ENCODE peak calls at places on chromosome 4, in six cellular contexts. V is PC-3; E is effector memory CD4-positive, alpha-beta T cell; F is CD8-positive, alpha-beta T cell; Z is heart left ventricle; N is pancreas. L is an unnamed sample.

GRCh38 chr4:38857354-38858096 is 908 bp upstream of the TLR6 start:
- DNase-seq in Z (peak; percentile 30), V (peak; percentile 84), N (peak; percentile 42), E (no peak), F (no peak), L (no peak)

GRCh38 chr4:129929052-129929451 is 833.1 kb downstream of the C4orf33 start:
- DNase-seq in E (no peak), V (peak; percentile 7), F (no peak), Z (no peak), N (no peak), L (no peak)

GRCh38 chr4:184748251-184748652 is 14.4 kb upstream of the CENPU start:
- DNase-seq in F (no peak), N (peak; percentile 33), Z (peak; percentile 48), E (no peak), V (no peak), L (peak; percentile 63)

GRCh38 chr4:56870927-56871326 is 36.8 kb upstream of the REST start:
- DNase-seq in Z (no peak), N (no peak), E (no peak), F (no peak), V (no peak), L (no peak)

GRCh38 chr4:38949416-38950051 is 81.9 kb downstream of the FAM114A1 start:
- DNase-seq in E (peak; percentile 55), N (no peak), F (peak; percentile 73), V (peak; percentile 48), Z (no peak), L (no peak)

GRCh38 chr4:177228599-177228998 is 81.1 kb upstream of the NEIL3 start:
- DNase-seq in V (no peak), F (no peak), Z (no peak), N (no peak), E (no peak), L (no peak)

GRCh38 chr4:42412251-42412650 is 15.0 kb downstream of the SHISA3 start:
- DNase-seq in F (no peak), E (no peak), V (peak; percentile 89), Z (no peak), N (no peak), L (no peak)

GRCh38 chr4:88054909-88055308 is 47.5 kb downstream of the PKD2 start:
- DNase-seq in N (no peak), V (peak; percentile 69), F (no peak), E (no peak), Z (no peak), L (peak; percentile 70)

GRCh38 chr4:36256398-36256828 is 12.1 kb upstream of the ARAP2 start:
- DNase-seq in Z (no peak), E (no peak), F (no peak), V (no peak), N (no peak), L (no peak)

GRCh38 chr4:23930750-23931488 is 41.1 kb upstream of the PPARGC1A start:
- DNase-seq in N (peak; percentile 41), V (no peak), F (no peak), E (no peak), Z (peak; percentile 85), L (peak; percentile 59)

GRCh38 chr4:155679343-155679742 is 12.7 kb downstream of the GUCY1A1 start:
- DNase-seq in V (peak; percentile 93), N (no peak), E (no peak), F (no peak), Z (peak; percentile 35), L (no peak)

GRCh38 chr4:110597582-110597981 is 25.3 kb downstream of the PITX2 start:
- DNase-seq in V (no peak), E (no peak), F (no peak), N (no peak), Z (no peak), L (no peak)

GRCh38 chr4:36360755-36361154 is 79.3 kb downstream of the DTHD1 start:
- DNase-seq in V (no peak), Z (no peak), E (no peak), N (no peak), F (no peak), L (no peak)

GRCh38 chr4:149047368-149047767 is 605.2 kb upstream of the NR3C2 start:
- DNase-seq in E (no peak), F (no peak), Z (no peak), V (no peak), N (no peak), L (no peak)

GRCh38 chr4:16155503-16156169 is 70.6 kb downstream of the TAPT1 start:
- DNase-seq in V (no peak), E (no peak), Z (no peak), N (no peak), F (no peak), L (no peak)

GRCh38 chr4:168028568-168028967 is 63.8 kb upstream of the ANXA10 start:
- DNase-seq in E (no peak), N (no peak), F (no peak), Z (no peak), V (peak; percentile 63), L (no peak)

DNA sequence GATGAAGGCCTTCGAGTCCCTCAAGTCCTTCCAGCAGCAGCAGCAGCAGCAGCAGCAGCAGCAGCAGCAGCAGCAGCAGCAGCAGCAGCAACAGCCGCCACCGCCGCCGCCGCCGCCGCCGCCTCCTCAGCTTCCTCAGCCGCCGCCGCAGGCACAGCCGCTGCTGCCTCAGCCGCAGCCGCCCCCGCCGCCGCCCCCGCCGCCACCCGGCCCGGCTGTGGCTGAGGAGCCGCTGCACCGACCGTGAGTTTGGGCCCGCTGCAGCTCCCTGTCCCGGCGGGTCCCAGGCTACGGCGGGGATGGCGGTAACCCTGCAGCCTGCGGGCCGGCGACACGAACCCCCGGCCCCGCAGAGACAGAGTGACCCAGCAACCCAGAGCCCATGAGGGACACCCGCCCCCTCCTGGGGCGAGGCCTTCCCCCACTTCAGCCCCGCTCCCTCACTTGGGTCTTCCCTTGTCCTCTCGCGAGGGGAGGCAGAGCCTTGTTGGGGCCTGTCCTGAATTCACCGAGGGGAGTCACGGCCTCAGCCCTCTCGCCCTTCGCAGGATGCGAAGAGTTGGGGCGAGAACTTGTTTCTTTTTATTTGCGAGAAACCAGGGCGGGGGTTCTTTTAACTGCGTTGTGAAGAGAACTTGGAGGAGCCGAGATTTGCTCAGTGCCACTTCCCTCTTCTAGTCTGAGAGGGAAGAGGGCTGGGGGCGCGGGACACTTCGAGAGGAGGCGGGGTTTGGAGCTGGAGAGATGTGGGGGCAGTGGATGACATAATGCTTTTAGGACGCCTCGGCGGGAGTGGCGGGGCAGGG is 568 bp downstream of the HTT start:
- DNase-seq in V (peak; percentile 23), Z (peak; percentile 74), N (peak; percentile 68), F (peak; percentile 45), E (peak; percentile 20), L (peak; percentile 75)
- H3K4me1 ChIP-seq in V (peaks cover 5% of the 10 kb centered on the region), Z (peaks cover 37% of the 10 kb centered on the region), N (peaks cover 7% of the 10 kb centered on the region), F (peaks cover 18% of the 10 kb centered on the region), E (peaks cover 6% of the 10 kb centered on the region), L (peaks cover 17% of the 10 kb centered on the region)

GRCh38 chr4:76582817-76583087 is 147.7 kb downstream of the SHROOM3 start:
- DNase-seq in N (no peak), E (no peak), Z (no peak), F (no peak), V (no peak), L (no peak)

GRCh38 chr4:76584235-76585152 is 149.5 kb downstream of the SHROOM3 start:
- DNase-seq in E (no peak), V (no peak), F (no peak), Z (no peak), N (no peak), L (no peak)

GRCh38 chr4:76588268-76588667 is 153.2 kb downstream of the SHROOM3 start:
- DNase-seq in E (no peak), N (no peak), F (no peak), Z (no peak), V (no peak), L (no peak)

GRCh38 chr4:76585270-76585669 is 150.2 kb downstream of the SHROOM3 start:
- DNase-seq in N (no peak), V (no peak), Z (no peak), E (no peak), F (no peak), L (no peak)

DNA sequence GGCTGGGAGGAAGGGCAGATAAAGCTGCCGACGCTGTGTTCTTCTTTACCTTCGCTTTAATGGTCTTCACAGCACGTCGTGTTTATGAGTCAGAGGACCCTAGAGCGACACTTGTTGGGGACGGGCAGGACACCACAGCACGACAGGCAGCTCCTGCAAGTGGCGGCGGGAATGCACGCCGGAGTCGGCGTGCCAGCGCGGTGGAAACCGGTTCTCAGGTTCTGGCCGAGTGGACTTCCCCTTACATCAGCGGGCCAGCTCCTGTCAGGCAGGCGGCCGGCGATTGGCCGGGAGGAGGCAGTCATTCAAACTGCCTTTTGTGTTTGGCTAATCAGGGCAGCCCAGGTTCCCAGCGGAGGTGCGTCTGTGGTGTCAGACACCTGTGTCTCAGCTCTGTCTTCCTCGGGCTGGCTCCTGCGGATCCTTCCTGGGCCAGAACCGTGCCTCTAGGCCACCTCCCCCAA is 150.9 kb downstream of the SHROOM3 start:
- DNase-seq in N (peak; percentile 93), Z (peak; percentile 79), V (peak; percentile 89), E (no peak), F (no peak), L (peak; percentile 95)
- H3K4me3 ChIP-seq in N (peak overlapping the region; percentile 45), Z (peak overlapping the region; percentile 54), V (peak overlapping the region; percentile 76), E (no peak overlapping the region), F (no peak overlapping the region), L (no peak overlapping the region)

GRCh38 chr4:8834681-8835220 is 36.9 kb downstream of the HMX1 start:
- DNase-seq in F (no peak), Z (peak; percentile 12), N (no peak), E (no peak), V (no peak), L (no peak)

GRCh38 chr4:8837181-8837811 is 34.3 kb downstream of the HMX1 start:
- DNase-seq in N (no peak), Z (peak; percentile 12), F (no peak), E (no peak), V (no peak), L (no peak)

GRCh38 chr4:8835521-8836365 is 35.9 kb downstream of the HMX1 start:
- DNase-seq in F (no peak), Z (peak; percentile 6), V (no peak), N (no peak), E (no peak), L (no peak)

GRCh38 chr4:8838296-8838695 is 33.3 kb downstream of the HMX1 start:
- DNase-seq in F (no peak), N (no peak), E (no peak), Z (no peak), V (no peak), L (no peak)

DNA sequence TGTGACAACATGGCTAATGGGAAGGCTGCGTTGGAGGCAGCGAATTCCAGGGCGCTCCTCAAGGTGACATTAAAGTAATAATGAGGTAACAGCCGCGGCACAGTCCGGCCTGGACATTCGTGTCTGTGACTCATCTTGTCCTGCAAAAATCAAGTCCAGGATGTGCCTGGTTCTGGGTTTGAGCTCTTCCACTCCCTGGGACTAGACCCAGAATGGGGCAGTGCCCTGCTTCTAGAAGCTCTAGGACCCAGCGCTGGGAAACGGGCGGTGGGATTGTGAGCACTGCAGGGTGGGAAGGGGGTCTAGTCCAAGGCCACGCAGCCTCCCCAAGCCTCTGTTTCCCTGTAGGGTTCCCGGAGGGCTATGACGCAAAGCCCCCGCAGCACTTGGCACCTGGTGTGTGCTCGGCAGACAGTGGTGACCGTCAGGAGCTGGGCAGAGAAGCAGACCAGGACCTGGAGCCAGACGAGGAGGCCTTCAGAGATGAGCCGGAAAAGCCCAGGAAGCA is 34.9 kb downstream of the HMX1 start:
- DNase-seq in V (no peak), Z (peak; percentile 5), E (no peak), F (no peak), N (no peak), L (no peak)
- H3K9me3 ChIP-seq in V (no peaks in the 10 kb centered on the region), Z (no peaks in the 10 kb centered on the region), E (no peaks in the 10 kb centered on the region), F (no peaks in the 10 kb centered on the region), N (no peaks in the 10 kb centered on the region), L (no peaks in the 10 kb centered on the region)

DNA sequence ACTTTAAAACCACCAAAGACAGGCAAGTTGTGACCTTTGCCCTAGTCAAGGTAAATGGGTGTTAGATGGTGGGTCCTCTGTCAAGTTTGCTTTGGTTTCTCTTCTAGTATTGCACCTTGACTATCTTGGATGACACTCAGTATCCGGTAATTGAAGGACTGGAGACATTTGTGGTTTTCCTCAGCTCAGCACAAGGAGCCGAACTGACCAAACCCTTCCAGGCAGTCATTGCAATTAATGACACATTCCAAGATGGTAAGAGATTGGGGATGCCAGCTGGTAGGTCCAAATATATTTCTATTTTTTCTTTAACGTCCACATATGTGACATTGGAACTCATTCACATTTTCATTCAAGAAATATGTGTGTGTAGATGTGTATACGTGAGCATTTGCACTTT is 69.3 kb upstream of the ANXA3 start:
- DNase-seq in N (no peak), F (no peak), Z (no peak), V (no peak), E (no peak), L (no peak)
- H3K4me1 ChIP-seq in N (no peaks in the 10 kb centered on the region), F (no peaks in the 10 kb centered on the region), Z (no peaks in the 10 kb centered on the region), V (no peaks in the 10 kb centered on the region), E (no peaks in the 10 kb centered on the region), L (no peaks in the 10 kb centered on the region)